ENCODE peak calls at places on chromosomes 7 and 10, in seven cellular contexts. D is foreskin keratinocyte; I is vagina; X is testis; M is CD8-positive, alpha-beta T cell; F is psoas muscle; Q is uterus. L is an unnamed sample.
A peak's percentile ranks its signal among the peaks of the same experiment; 100 is the strongest.

GRCh38 chr10:100508691-100509150 is 10.9 kb downstream of the SEC31B start:
- DNase-seq in D (peak; percentile 40), I (no peak), X (peak; percentile 18), M (peak; percentile 40), F (no peak), Q (no peak), L (no peak)

GRCh38 chr10:80964179-80964578 is 426.5 kb downstream of the SH2D4B start:
- DNase-seq in D (no peak), I (no peak), X (no peak), M (no peak), F (no peak), Q (no peak), L (no peak)

GRCh38 chr7:98826811-98827231 is 43.0 kb downstream of the TMEM130 start:
- DNase-seq in D (no peak), I (no peak), X (peak; percentile 32), M (no peak), F (peak; percentile 91), Q (peak; percentile 48), L (peak; percentile 96)

GRCh38 chr7:131518626-131519025 is 37.8 kb downstream of the PODXL start:
- DNase-seq in D (no peak), I (no peak), X (no peak), M (no peak), F (no peak), Q (no peak), L (no peak)

GRCh38 chr10:69061305-69062161 is 26.4 kb upstream of the SRGN start:
- DNase-seq in D (peak; percentile 68), I (no peak), X (peak; percentile 65), M (peak; percentile 39), F (peak; percentile 75), Q (peak; percentile 48), L (peak; percentile 85)

GRCh38 chr10:43647576-43647975 is 1.1 kb downstream of the ZNF32 start:
- DNase-seq in D (no peak), I (no peak), X (no peak), M (no peak), F (no peak), Q (no peak), L (no peak)

GRCh38 chr7:128322040-128322643 is 21.6 kb downstream of the RBM28 start:
- DNase-seq in D (peak; percentile 44), I (no peak), X (no peak), M (peak; percentile 24), F (no peak), Q (no peak), L (no peak)

GRCh38 chr10:122503886-122504285 is 42.5 kb downstream of the HTRA1 start:
- DNase-seq in D (no peak), I (no peak), X (no peak), M (no peak), F (no peak), Q (no peak), L (no peak)

GRCh38 chr7:155580367-155580766 is 34.0 kb upstream of the CNPY1 start:
- DNase-seq in D (no peak), I (no peak), X (no peak), M (no peak), F (no peak), Q (no peak), L (no peak)

GRCh38 chr10:78865931-78866717 is 202.6 kb upstream of the ZMIZ1 start:
- DNase-seq in D (no peak), I (peak; percentile 96), X (no peak), M (no peak), F (no peak), Q (no peak), L (peak; percentile 24)

GRCh38 chr10:103958996-103959395 is 7.9 kb upstream of the SLK start:
- DNase-seq in D (peak; percentile 84), I (no peak), X (no peak), M (no peak), F (no peak), Q (no peak), L (no peak)

GRCh38 chr7:92955081-92955480 is 118.7 kb upstream of the CDK6 start:
- DNase-seq in D (no peak), I (no peak), X (no peak), M (no peak), F (no peak), Q (no peak), L (no peak)

GRCh38 chr7:123538189-123538714 is 3.9 kb upstream of the IQUB start:
- DNase-seq in D (peak; percentile 80), I (no peak), X (no peak), M (no peak), F (no peak), Q (no peak), L (no peak)

GRCh38 chr10:3401491-3401938 is 228.9 kb upstream of the PITRM1 start:
- DNase-seq in D (no peak), I (no peak), X (no peak), M (no peak), F (no peak), Q (no peak), L (no peak)

GRCh38 chr10:124636271-124636993 is 107.7 kb downstream of the FAM53B start:
- DNase-seq in D (no peak), I (no peak), X (no peak), M (peak; percentile 41), F (no peak), Q (no peak), L (no peak)

GRCh38 chr10:71779641-71780040 is 6.3 kb upstream of the VSIR start:
- DNase-seq in D (no peak), I (no peak), X (no peak), M (no peak), F (no peak), Q (no peak), L (no peak)

GRCh38 chr10:101941871-101942270 is 98.3 kb upstream of the KCNIP2 start:
- DNase-seq in D (no peak), I (no peak), X (no peak), M (no peak), F (no peak), Q (no peak), L (no peak)

GRCh38 chr10:132058111-132058745 is 7.5 kb upstream of the JAKMIP3 start:
- DNase-seq in D (no peak), I (no peak), X (no peak), M (no peak), F (no peak), Q (no peak), L (peak; percentile 16)

GRCh38 chr7:150322114-150322832 is 882 bp upstream of the LRRC61 start:
- DNase-seq in D (no peak), I (peak; percentile 82), X (no peak), M (peak; percentile 37), F (no peak), Q (no peak), L (no peak)

GRCh38 chr7:107971613-107972012 is 31.3 kb downstream of the LAMB1 start:
- DNase-seq in D (peak; percentile 83), I (no peak), X (no peak), M (no peak), F (no peak), Q (peak; percentile 51), L (no peak)

GRCh38 chr7:4267326-4268039 is 414.6 kb upstream of the FOXK1 start:
- DNase-seq in D (no peak), I (peak; percentile 49), X (no peak), M (no peak), F (no peak), Q (no peak), L (peak; percentile 56)

GRCh38 chr7:36387437-36388345 is 2.0 kb upstream of the ANLN start:
- DNase-seq in D (peak; percentile 95), I (no peak), X (no peak), M (no peak), F (no peak), Q (no peak), L (no peak)

GRCh38 chr7:122290476-122290875 is 14.1 kb downstream of the FEZF1 start:
- DNase-seq in D (no peak), I (no peak), X (no peak), M (no peak), F (no peak), Q (no peak), L (no peak)

GRCh38 chr10:73941300-73941699 is 30.4 kb downstream of the PLAU start:
- DNase-seq in D (no peak), I (no peak), X (no peak), M (no peak), F (no peak), Q (no peak), L (no peak)

GRCh38 chr10:19993714-19994343 is 177.6 kb downstream of the PLXDC2 start:
- DNase-seq in D (no peak), I (no peak), X (no peak), M (no peak), F (no peak), Q (no peak), L (no peak)

DNA sequence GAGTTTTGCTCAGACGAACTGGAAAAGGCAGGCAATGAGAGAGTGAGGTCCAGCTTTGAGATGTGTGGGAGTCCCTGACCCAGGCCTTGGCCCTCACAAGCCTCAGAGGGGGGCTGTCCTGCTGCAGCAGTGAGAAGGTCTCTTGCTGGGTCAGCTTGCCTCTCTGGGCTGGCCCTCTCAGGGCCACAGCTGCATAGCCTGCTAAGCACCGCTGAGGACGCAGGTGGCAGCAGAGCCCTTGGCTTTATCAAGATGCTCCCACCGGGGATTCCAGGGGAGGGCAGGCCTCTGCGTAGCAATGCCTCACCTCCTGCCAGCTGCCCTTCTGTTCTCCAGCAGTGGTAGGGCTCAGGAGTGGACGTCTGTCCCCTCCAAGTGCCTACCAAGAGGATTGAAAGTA is 128.7 kb downstream of the COBL start:
- DNase-seq in D (no peak), I (no peak), X (peak; percentile 38), M (no peak), F (peak; percentile 75), Q (no peak), L (no peak)
- TF ChIP-seq CTCF in D (no peak), I (no peak), X (no peak), M (no peak), F (peak; percentile 52), Q (no peak), L (no peak)

GRCh38 chr10:18140957-18141888 is 999 bp downstream of the CACNB2 start:
- DNase-seq in D (no peak), I (no peak), X (peak; percentile 19), M (no peak), F (no peak), Q (peak; percentile 35), L (no peak)
- H3K27ac ChIP-seq in D (no peak overlapping the region), I (peak overlapping the region; percentile 42), X (peak overlapping the region; percentile 69), M (no peak overlapping the region), F (no peak overlapping the region), Q (peak overlapping the region; percentile 89), L (peak overlapping the region; percentile 93)

GRCh38 chr7:48875300-48875916 is 48.9 kb upstream of the CDC14C start:
- DNase-seq in D (peak; percentile 34), I (no peak), X (peak; percentile 82), M (no peak), F (peak; percentile 53), Q (no peak), L (no peak)
- TF ChIP-seq CTCF in D (peak; percentile 57), I (no peak), X (no peak), M (no peak), F (no peak), Q (no peak), L (no peak)

GRCh38 chr7:2757361-2757903 is 69.4 kb downstream of the AMZ1 start:
- DNase-seq in D (no peak), I (no peak), X (peak; percentile 62), M (no peak), F (peak; percentile 84), Q (peak; percentile 59), L (no peak)

GRCh38 chr7:2760098-2760889 is 72.3 kb downstream of the AMZ1 start:
- DNase-seq in D (peak; percentile 48), I (no peak), X (peak; percentile 92), M (no peak), F (peak; percentile 80), Q (peak; percentile 62), L (no peak)

GRCh38 chr7:2759736-2760097 is 71.7 kb downstream of the AMZ1 start:
- DNase-seq in D (no peak), I (no peak), X (no peak), M (no peak), F (peak; percentile 70), Q (no peak), L (no peak)

GRCh38 chr7:2758673-2759603 is 70.9 kb downstream of the AMZ1 start:
- DNase-seq in D (peak; percentile 72), I (no peak), X (no peak), M (no peak), F (no peak), Q (no peak), L (no peak)

GRCh38 chr7:2757904-2758672 is 70.1 kb downstream of the AMZ1 start:
- DNase-seq in D (peak; percentile 98), I (no peak), X (peak; percentile 47), M (peak; percentile 47), F (no peak), Q (peak; percentile 68), L (peak; percentile 79)
- H3K27ac ChIP-seq in D (peak overlapping the region; percentile 95), I (peak overlapping the region; percentile 97), X (peak overlapping the region; percentile 37), M (no peak overlapping the region), F (peak overlapping the region; percentile 90), Q (peak overlapping the region; percentile 96), L (peak overlapping the region; percentile 79)

L was measured in coronary artery.